ENCODE peak calls at places on chromosomes 16 and 17, in ten cellular contexts. O is fibroblast of mammary gland, R is glomerular endothelial cell, D is glutamatergic neuron, C is GM20000, X is activated gamma-delta T cell, E is caudate nucleus, I is LoVo, V is NCI-H2081 treated with DMSO at 0.1 percent for 48 hours, M is upper lobe of left lung. F is an unnamed sample.

GRCh38 chr17:5238333-5238732 is 3.7 kb upstream of the SCIMP start:
- DNase-seq in R (no peak), M (no peak), I (no peak), E (no peak), V (no peak), C (no peak), D (no peak), O (no peak), X (no peak), F (no peak)

GRCh38 chr17:81831957-81832607 is 1.0 kb downstream of the MCRIP1 start:
- DNase-seq in R (no peak), I (no peak), M (peak; percentile 62), V (no peak), O (peak; percentile 73), C (no peak), X (no peak), E (peak; percentile 18), D (no peak), F (peak; percentile 32)

GRCh38 chr16:50152386-50152806 is 710 bp upstream of the TENT4B start:
- DNase-seq in E (peak; percentile 64), V (no peak), X (peak; percentile 66), M (peak; percentile 40), D (peak; percentile 25), R (no peak), C (peak; percentile 82), O (peak; percentile 38), I (peak; percentile 40), F (peak; percentile 51)

GRCh38 chr16:68893710-68894705 is 50.7 kb downstream of the TANGO6 start:
- DNase-seq in E (no peak), I (no peak), O (peak; percentile 17), D (no peak), V (no peak), C (no peak), X (no peak), M (no peak), R (no peak), F (no peak)

GRCh38 chr16:80233097-80233835 is 307.5 kb upstream of the DYNLRB2 start:
- DNase-seq in E (no peak), I (no peak), C (no peak), D (no peak), M (no peak), R (no peak), X (no peak), O (no peak), V (no peak), F (no peak)

GRCh38 chr16:986411-986810 is 4.8 kb downstream of the SOX8 start:
- DNase-seq in V (no peak), M (no peak), E (no peak), C (no peak), O (no peak), D (no peak), I (no peak), X (no peak), R (no peak), F (no peak)

GRCh38 chr17:68134731-68135130 is 99.2 kb downstream of the KPNA2 start:
- DNase-seq in O (no peak), E (no peak), C (no peak), V (no peak), I (no peak), M (no peak), D (no peak), X (no peak), R (no peak), F (no peak)

GRCh38 chr16:56192971-56193936 is 2.0 kb downstream of the GNAO1 start:
- DNase-seq in E (peak; percentile 67), O (no peak), I (no peak), V (no peak), X (no peak), C (no peak), D (peak; percentile 28), M (no peak), R (no peak), F (no peak)

GRCh38 chr16:86243123-86243473 is 267.2 kb upstream of the FOXF1 start:
- DNase-seq in E (no peak), M (no peak), O (no peak), C (no peak), R (no peak), D (no peak), X (no peak), V (no peak), I (no peak), F (no peak)

GRCh38 chr17:336110-337021 is 16.2 kb downstream of the RPH3AL start:
- DNase-seq in M (peak; percentile 81), V (no peak), I (no peak), R (no peak), E (no peak), C (no peak), X (no peak), O (no peak), D (no peak), F (no peak)

GRCh38 chr16:59260892-59261291 is 526.8 kb upstream of the GOT2 start:
- DNase-seq in C (no peak), V (no peak), X (no peak), I (no peak), M (no peak), R (no peak), O (no peak), E (no peak), D (no peak), F (no peak)

GRCh38 chr17:36188891-36189306 is 7.7 kb downstream of the CCL3L1 start:
- DNase-seq in C (peak; percentile 48), R (no peak), M (peak; percentile 94), I (no peak), V (no peak), D (no peak), O (no peak), E (peak; percentile 57), X (no peak), F (no peak)

GRCh38 chr17:75557075-75557851 is 30.3 kb upstream of the MYO15B start:
- DNase-seq in C (no peak), V (peak; percentile 44), E (peak; percentile 51), R (no peak), I (peak; percentile 18), M (peak; percentile 83), X (no peak), D (no peak), O (peak; percentile 15), F (no peak)

GRCh38 chr17:45246861-45247428 is 14.9 kb downstream of the SPATA32 start:
- DNase-seq in M (no peak), R (no peak), E (no peak), X (no peak), D (peak; percentile 80), O (no peak), C (peak; percentile 68), I (no peak), V (no peak), F (no peak)

GRCh38 chr16:50267151-50267631 is 840 bp downstream of the ADCY7 start:
- DNase-seq in C (no peak), M (no peak), D (peak; percentile 63), I (no peak), O (no peak), X (no peak), R (no peak), V (no peak), E (no peak), F (no peak)

GRCh38 chr17:56699186-56699895 is 105.8 kb downstream of the NOG start:
- DNase-seq in X (no peak), I (peak; percentile 91), E (no peak), C (no peak), M (peak; percentile 34), D (no peak), V (no peak), O (peak; percentile 95), R (peak; percentile 76), F (no peak)

GRCh38 chr16:55035037-55035436 is 104.4 kb downstream of the IRX5 start:
- DNase-seq in D (peak; percentile 77), V (no peak), M (peak; percentile 42), E (no peak), R (no peak), X (no peak), I (no peak), O (peak; percentile 5), C (peak; percentile 48), F (no peak)

GRCh38 chr17:82298538-82299421 is 18.6 kb downstream of the CD7 start:
- DNase-seq in V (no peak), E (no peak), R (no peak), C (no peak), X (no peak), O (no peak), M (no peak), I (no peak), D (no peak), F (no peak)

GRCh38 chr16:1775006-1775845 is 2.3 kb upstream of the MRPS34 start:
- DNase-seq in D (peak; percentile 23), V (no peak), X (no peak), O (no peak), C (no peak), E (no peak), I (no peak), R (no peak), M (no peak), F (no peak)

GRCh38 chr16:84806890-84807258 is 12.9 kb upstream of the CRISPLD2 start:
- DNase-seq in V (no peak), E (no peak), D (no peak), C (no peak), M (no peak), X (no peak), O (no peak), I (no peak), R (no peak), F (no peak)